ENCODE peak calls at places on chromosomes 4 and X, in four cellular contexts. G, S, M and Y are unnamed samples.

GRCh38 chrX:17846045-17846444 is 15.1 kb downstream of the RAI2 start:
- DNase-seq in G (no peak), S (no peak), M (no peak), Y (no peak)

GRCh38 chrX:41491267-41492004 is 44.3 kb downstream of the NYX start:
- DNase-seq in G (no peak), S (no peak), M (no peak), Y (no peak)

GRCh38 chr4:13982008-13982407 is 354.5 kb upstream of the BOD1L1 start:
- DNase-seq in G (no peak), S (no peak), M (no peak), Y (no peak)

GRCh38 chrX:110146521-110146920 is 143.6 kb downstream of the TMEM164 start:
- DNase-seq in G (no peak), S (peak), M (no peak), Y (no peak)

GRCh38 chrX:142068365-142068764 is 136.7 kb downstream of the MAGEC2 start:
- DNase-seq in G (no peak), S (no peak), M (no peak), Y (no peak)

GRCh38 chr4:3071811-3072210 is 2.5 kb downstream of the HTT-AS start:
- DNase-seq in G (no peak), S (no peak), M (no peak), Y (no peak)

GRCh38 chr4:142721187-142721586 is 124.9 kb downstream of the INPP4B start:
- DNase-seq in G (no peak), S (no peak), M (no peak), Y (no peak)

GRCh38 chr4:7199129-7199725 is 6.9 kb downstream of the SORCS2 start:
- DNase-seq in G (no peak), S (no peak), M (no peak), Y (no peak)

GRCh38 chr4:123399638-123400358 is 3.2 kb downstream of the SPRY1 start:
- DNase-seq in G (no peak), S (no peak), M (no peak), Y (no peak)

DNA sequence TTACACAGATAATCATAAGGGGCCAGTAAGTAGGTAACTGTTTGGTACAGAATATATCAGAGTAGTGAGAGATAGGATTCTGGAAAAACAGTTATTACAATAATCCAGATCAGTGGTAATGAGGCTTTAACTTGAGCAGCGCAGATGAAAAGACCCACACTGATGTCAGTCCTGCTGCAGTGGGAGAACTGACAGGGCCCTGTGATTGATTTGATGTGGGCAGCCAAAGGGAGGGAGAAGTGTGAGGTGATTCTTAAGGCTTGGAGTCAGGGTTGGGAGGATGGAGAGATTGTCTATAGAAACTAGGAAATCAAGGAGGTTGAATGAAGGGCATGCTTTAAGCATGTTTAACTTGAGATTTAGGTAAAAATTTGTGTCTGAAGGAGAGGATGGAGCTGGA is 161.4 kb downstream of the VSIG4 start:
- DNase-seq in G (no peak), S (no peak), M (no peak), Y (no peak)
- TF ChIP-seq SPI1 in G (no peak), S (no peak), M (no peak), Y (no peak)

GRCh38 chrX:155052738-155053498 is 18.0 kb downstream of the CMC4 start:
- DNase-seq in G (no peak), S (no peak), M (no peak), Y (no peak)
- TF ChIP-seq SPI1 in G (no peak), S (no peak), M (no peak), Y (no peak)

GRCh38 chr4:178196751-178197150 is 754.5 kb upstream of the AGA start:
- DNase-seq in G (no peak), S (no peak), M (no peak), Y (no peak)
- TF ChIP-seq SPI1 in G (no peak), S (no peak), M (no peak), Y (no peak)

DNA sequence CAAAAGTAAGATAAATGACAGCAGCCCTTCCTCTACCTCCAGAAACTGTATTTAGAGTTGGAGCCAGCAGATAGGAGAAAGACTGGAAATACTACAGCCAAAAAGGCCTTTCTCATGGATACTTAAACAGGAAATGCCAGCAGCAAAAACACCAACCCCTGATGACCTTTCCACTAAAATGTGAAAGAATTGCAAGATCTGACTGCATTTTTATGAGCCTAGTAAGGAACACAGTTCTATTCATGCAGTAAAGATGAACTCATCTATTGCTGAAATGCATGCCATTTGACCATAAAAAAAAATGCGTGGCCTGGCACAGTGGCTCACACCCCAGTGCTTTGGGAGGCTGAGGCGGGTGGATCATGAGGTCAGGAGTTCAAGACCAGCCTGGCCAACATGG is 19.9 kb downstream of the ABCG2 start:
- DNase-seq in G (no peak), S (no peak), M (no peak), Y (no peak)
- TF ChIP-seq SPI1 in G (no peak), S (no peak), M (no peak), Y (no peak)